ENCODE peak calls at places on chromosomes 3 and 15, in ten cellular contexts. U is A549; X is sigmoid colon; K is IMR-90; Z is transverse colon; Q is breast epithelium; P is esophagus squamous epithelium; C is esophagus muscularis mucosa; T is CD8-positive, alpha-beta T cell; B is fibroblast of lung. I is an unnamed sample.

GRCh38 chr3:100482181-100482580 is 10.2 kb upstream of the TMEM45A start:
- DNase-seq in K (no peak), Q (no peak), X (no peak), Z (no peak), B (no peak), T (no peak), U (no peak), P (no peak), C (no peak), I (no peak)

GRCh38 chr3:187265461-187265955 is 26.0 kb downstream of the MASP1 start:
- DNase-seq in U (no peak), C (no peak), Z (no peak), K (no peak), X (no peak), P (no peak), T (no peak), B (no peak), Q (no peak), I (no peak)

GRCh38 chr3:114626751-114627150 is 332.9 kb downstream of the TIGIT start:
- DNase-seq in K (peak), C (no peak), B (peak), X (no peak), Z (no peak), T (no peak), Q (no peak), P (no peak), U (no peak), I (no peak)

GRCh38 chr15:23687143-23687470 is at the start of gene NDN:
- DNase-seq in B (peak), P (no peak), Q (no peak), Z (peak), C (no peak), X (peak), T (no peak), U (no peak), K (peak), I (peak)

GRCh38 chr15:30990451-30991300 is 752 bp downstream of the MTMR10 start:
- DNase-seq in C (no peak), Q (peak), B (peak), U (no peak), K (peak), T (no peak), Z (peak), X (no peak), P (no peak), I (no peak)

GRCh38 chr15:79322945-79323344 is 12.0 kb downstream of the TMED3 start:
- DNase-seq in Q (no peak), U (no peak), P (no peak), X (no peak), Z (no peak), C (peak), B (no peak), K (no peak), T (no peak), I (no peak)

GRCh38 chr15:68479870-68480269 is 47.9 kb upstream of the ITGA11 start:
- DNase-seq in B (peak), T (no peak), X (no peak), U (no peak), P (no peak), C (no peak), K (peak), Q (no peak), Z (no peak), I (no peak)

GRCh38 chr15:71804695-71805470 is 5.5 kb upstream of the NR2E3 start:
- DNase-seq in C (no peak), K (no peak), P (no peak), T (no peak), B (no peak), U (no peak), Q (no peak), Z (no peak), X (no peak), I (no peak)

GRCh38 chr3:28326458-28326926 is 22.0 kb upstream of the ZCWPW2 start:
- DNase-seq in U (no peak), X (no peak), Q (no peak), Z (peak), P (no peak), C (no peak), T (no peak), B (peak), K (peak), I (no peak)

GRCh38 chr15:67033521-67033920 is 31.9 kb upstream of the SMAD3 start:
- DNase-seq in U (no peak), B (no peak), Q (no peak), T (no peak), K (no peak), Z (peak), X (no peak), P (no peak), C (no peak), I (no peak)

GRCh38 chr15:60346653-60347052 is 51.1 kb downstream of the ANXA2 start:
- DNase-seq in P (no peak), Z (no peak), K (no peak), T (no peak), B (no peak), U (no peak), C (no peak), Q (no peak), X (no peak), I (no peak)

GRCh38 chr3:158094235-158094916 is 11.8 kb downstream of the SHOX2 start:
- DNase-seq in U (no peak), Z (no peak), B (no peak), X (no peak), C (no peak), T (no peak), P (no peak), Q (no peak), K (no peak), I (no peak)

GRCh38 chr3:73029321-73029796 is 32.1 kb upstream of the EBLN2 start:
- DNase-seq in Q (no peak), B (peak), P (no peak), Z (no peak), U (peak), C (no peak), T (no peak), K (peak), X (no peak), I (no peak)

GRCh38 chr3:126517986-126518778 is 609 bp upstream of the UROC1 start:
- DNase-seq in Z (no peak), X (peak), C (no peak), U (no peak), Q (no peak), K (no peak), T (no peak), B (no peak), P (no peak), I (no peak)

GRCh38 chr15:73318463-73319351 is 50.1 kb downstream of the HCN4 start:
- DNase-seq in C (no peak), Z (no peak), K (no peak), P (no peak), X (no peak), Q (peak), U (no peak), B (peak), T (no peak), I (no peak)

GRCh38 chr15:26551473-26551872 is 221.4 kb downstream of the GABRB3 start:
- DNase-seq in K (no peak), Q (no peak), T (no peak), C (no peak), B (no peak), U (no peak), P (no peak), Z (no peak), X (no peak), I (no peak)

GRCh38 chr15:50146661-50147060 is 27.6 kb upstream of the ATP8B4 start:
- DNase-seq in B (no peak), U (no peak), K (no peak), Z (no peak), T (no peak), X (no peak), C (no peak), Q (no peak), P (no peak), I (no peak)
- H3K27ac ChIP-seq in B (no peak), U (peak), K (no peak), Z (no peak), T (no peak), X (no peak), C (no peak), Q (no peak), P (no peak), I (no peak)

GRCh38 chr15:52651868-52652267 is 27.3 kb downstream of the ATOSA start:
- DNase-seq in B (peak), K (peak), X (peak), Q (no peak), T (no peak), U (peak), Z (peak), P (no peak), C (peak), I (peak)
- H3K4me3 ChIP-seq in B (peak), K (peak), X (peak), Q (peak), T (no peak), U (peak), Z (no peak), P (peak), C (peak), I (peak)

GRCh38 chr3:99012051-99012450 is 110.6 kb upstream of the DCBLD2 start:
- DNase-seq in Z (no peak), T (no peak), U (no peak), C (no peak), B (peak), Q (no peak), X (no peak), K (peak), P (no peak), I (no peak)

GRCh38 chr3:99013077-99013476 is 111.6 kb upstream of the DCBLD2 start:
- DNase-seq in B (no peak), K (no peak), X (no peak), C (no peak), T (no peak), Z (no peak), U (no peak), Q (no peak), P (no peak), I (no peak)

GRCh38 chr3:99013794-99014315 is 112.4 kb upstream of the DCBLD2 start:
- DNase-seq in U (no peak), B (no peak), C (no peak), X (no peak), K (no peak), T (no peak), Z (no peak), P (no peak), Q (no peak), I (no peak)

GRCh38 chr3:99021466-99021865 is 120.0 kb upstream of the DCBLD2 start:
- DNase-seq in X (no peak), Z (no peak), T (no peak), C (no peak), Q (no peak), K (no peak), P (no peak), U (no peak), B (no peak), I (no peak)

GRCh38 chr3:99016452-99016851 is 115.0 kb upstream of the DCBLD2 start:
- DNase-seq in Q (no peak), X (no peak), T (no peak), K (no peak), U (no peak), P (no peak), B (no peak), C (no peak), Z (no peak), I (no peak)
- H3K27ac ChIP-seq in Q (no peak), X (no peak), T (no peak), K (no peak), U (no peak), P (no peak), B (no peak), C (no peak), Z (no peak), I (no peak)

GRCh38 chr3:177445591-177445990 is 248.3 kb upstream of the TBL1XR1 start:
- DNase-seq in U (no peak), T (no peak), Z (no peak), K (no peak), Q (no peak), B (no peak), P (no peak), X (no peak), C (no peak), I (no peak)

GRCh38 chr3:177446160-177446559 is 248.9 kb upstream of the TBL1XR1 start:
- DNase-seq in P (no peak), T (no peak), Q (no peak), K (no peak), U (no peak), Z (peak), C (no peak), X (no peak), B (no peak), I (no peak)

GRCh38 chr3:177441813-177442646 is 244.7 kb upstream of the TBL1XR1 start:
- DNase-seq in X (peak), T (no peak), C (no peak), K (no peak), Z (no peak), U (no peak), P (no peak), B (peak), Q (no peak), I (no peak)

GRCh38 chr3:177441281-177441812 is 244.1 kb upstream of the TBL1XR1 start:
- DNase-seq in X (no peak), K (no peak), B (peak), U (no peak), Q (no peak), C (no peak), P (no peak), T (no peak), Z (no peak), I (no peak)

GRCh38 chr3:177443469-177443868 is 246.2 kb upstream of the TBL1XR1 start:
- DNase-seq in Z (no peak), T (no peak), K (peak), X (no peak), C (no peak), B (peak), P (no peak), U (no peak), Q (peak), I (no peak)
- H3K4me3 ChIP-seq in Z (no peak), T (no peak), K (no peak), X (peak), C (peak), B (no peak), P (peak), U (no peak), Q (no peak), I (no peak)

GRCh38 chr15:97598353-97598798 is 362.1 kb upstream of the ARRDC4 start:
- DNase-seq in K (no peak), C (no peak), T (no peak), Q (no peak), P (no peak), Z (no peak), U (no peak), X (no peak), B (no peak), I (no peak)
- H3K27ac ChIP-seq in K (no peak), C (no peak), T (no peak), Q (no peak), P (no peak), Z (no peak), U (no peak), X (no peak), B (no peak), I (no peak)

DNA sequence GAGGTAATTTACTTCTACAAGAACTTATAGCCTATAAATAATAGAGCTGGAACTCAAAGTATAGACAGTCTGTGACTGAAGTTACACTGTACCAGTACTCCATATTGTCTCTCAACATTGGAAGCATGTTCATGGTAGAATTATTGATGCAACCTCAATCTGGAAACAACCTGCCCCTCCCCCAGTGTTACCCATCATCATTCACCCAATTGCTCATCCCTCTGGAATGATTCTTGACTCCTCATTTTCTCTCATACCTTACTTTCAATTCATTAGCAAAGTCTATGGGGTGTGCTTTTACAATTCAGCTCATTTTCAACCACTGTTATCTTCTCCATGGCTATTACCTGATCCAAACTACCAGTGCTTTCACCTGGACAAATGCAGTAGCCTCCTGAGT is 151.7 kb downstream of the CPNE4 start:
- DNase-seq in B (no peak), U (no peak), X (no peak), C (no peak), Q (no peak), T (no peak), P (no peak), Z (no peak), K (no peak), I (no peak)
- H3K4me3 ChIP-seq in B (no peak), U (no peak), X (no peak), C (no peak), Q (no peak), T (no peak), P (no peak), Z (no peak), K (no peak), I (no peak)

DNA sequence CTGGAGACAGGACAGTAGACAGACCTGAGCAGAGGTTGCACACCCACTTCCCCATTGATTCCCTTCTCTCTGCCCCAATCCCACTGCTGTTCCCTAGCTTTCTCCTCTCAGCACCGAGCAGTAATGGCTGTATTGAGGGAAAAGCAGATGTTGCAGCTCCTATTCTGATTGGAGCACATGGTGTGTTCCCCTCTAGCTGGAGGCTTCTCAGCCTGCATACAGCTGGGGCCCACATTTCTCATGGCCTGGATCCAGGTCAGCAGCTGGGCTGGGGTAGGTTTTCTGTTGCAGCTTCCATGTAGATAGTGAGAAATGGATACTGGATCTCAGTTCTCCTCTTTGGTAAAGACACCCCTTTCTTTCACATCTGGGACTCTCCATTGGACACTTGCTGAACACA is 50.1 kb downstream of the RYR3 start:
- DNase-seq in B (no peak), C (no peak), Z (no peak), T (no peak), K (no peak), U (no peak), X (no peak), Q (no peak), P (no peak), I (peak)
- H3K27ac ChIP-seq in B (no peak), C (no peak), Z (no peak), T (no peak), K (no peak), U (no peak), X (no peak), Q (no peak), P (no peak), I (no peak)

GRCh38 chr3:56423537-56424209 is 44.6 kb downstream of the ERC2 start:
- DNase-seq in U (no peak), C (no peak), T (no peak), P (no peak), K (no peak), Z (no peak), Q (no peak), X (no peak), B (no peak), I (no peak)
- H3K4me3 ChIP-seq in U (no peak), C (no peak), T (no peak), P (no peak), K (no peak), Z (no peak), Q (no peak), X (no peak), B (no peak), I (no peak)

I was measured in left ventricle myocardium inferior.